ENCODE peak calls at places on chromosomes 2 and 18, in seven cellular contexts. I is cardiac fibroblast; T is T follicular helper cell; B is activated CD8-positive, alpha-beta T cell treated with anti-CD3 and anti-CD28 coated beads, Interleukin-2, amount 10 ng/mL, durations not matched to agents 7 days and 5 days; V is GM23248; S is HFFc6; H is thoracic aorta. G is an unnamed sample.

GRCh38 chr2:232901711-232902578 is 31.9 kb downstream of the SNORC start:
- DNase-seq in S (peak; percentile 87), T (no peak), H (no peak), I (peak; percentile 92), V (peak; percentile 96), B (no peak), G (no peak)

GRCh38 chr2:126634273-126634861 is 21.6 kb upstream of the GYPC start:
- DNase-seq in I (peak; percentile 7), V (peak; percentile 46), H (no peak), B (peak; percentile 39), S (no peak), T (no peak), G (no peak)

GRCh38 chr2:119028327-119029174 is 86.6 kb downstream of the MARCO start:
- DNase-seq in H (no peak), I (peak; percentile 54), S (peak; percentile 32), B (no peak), V (peak; percentile 50), T (no peak), G (no peak)

GRCh38 chr2:181407171-181407570 is 50.0 kb upstream of the ITGA4 start:
- DNase-seq in B (no peak), S (no peak), H (no peak), I (no peak), V (no peak), T (no peak), G (no peak)

GRCh38 chr2:219752731-219753130 is 125.3 kb downstream of the SLC4A3 start:
- DNase-seq in V (peak; percentile 16), I (no peak), T (no peak), H (no peak), S (peak; percentile 23), B (no peak), G (no peak)

GRCh38 chr18:9536354-9537152 is 61.2 kb downstream of the RALBP1 start:
- DNase-seq in H (no peak), I (peak; percentile 57), S (peak; percentile 58), T (no peak), B (no peak), V (peak; percentile 73), G (no peak)

GRCh38 chr2:174610243-174610995 is 12.8 kb upstream of the WIPF1 start:
- DNase-seq in H (no peak), V (peak; percentile 59), B (peak; percentile 31), S (peak; percentile 55), I (no peak), T (no peak), G (no peak)

GRCh38 chr18:58221060-58221725 is 177.2 kb downstream of the NEDD4L start:
- DNase-seq in H (no peak), V (peak; percentile 27), T (no peak), I (peak; percentile 72), S (peak; percentile 70), B (no peak), G (no peak)

GRCh38 chr2:24049485-24050021 is at the start of gene FKBP1B:
- DNase-seq in V (peak; percentile 67), H (no peak), B (peak; percentile 80), T (peak; percentile 40), S (peak; percentile 22), I (peak; percentile 52), G (no peak)

GRCh38 chr2:242010567-242011513 is 141.3 kb downstream of the RTP5 start:
- DNase-seq in S (no peak), H (no peak), I (peak; percentile 4), T (no peak), V (peak; percentile 24), B (peak; percentile 20), G (no peak)

GRCh38 chr18:6750411-6750810 is 20.9 kb downstream of the ARHGAP28 start:
- DNase-seq in I (no peak), S (no peak), H (no peak), T (no peak), B (no peak), V (no peak), G (no peak)

GRCh38 chr2:219736196-219736595 is 108.8 kb downstream of the SLC4A3 start:
- DNase-seq in S (peak; percentile 76), V (peak; percentile 86), T (no peak), H (no peak), I (peak; percentile 82), B (no peak), G (no peak)

GRCh38 chr2:196088209-196088608 is 19.6 kb upstream of the DNAH7 start:
- DNase-seq in I (peak; percentile 69), V (peak; percentile 37), H (no peak), S (peak; percentile 34), T (no peak), B (no peak), G (no peak)

GRCh38 chr2:21643180-21643579 is 519.4 kb downstream of the TDRD15 start:
- DNase-seq in T (no peak), V (no peak), S (no peak), I (no peak), B (no peak), H (no peak), G (no peak)

GRCh38 chr18:10249270-10249669 is 205.2 kb upstream of the APCDD1 start:
- DNase-seq in T (no peak), H (no peak), B (no peak), I (no peak), S (no peak), V (no peak), G (no peak)

GRCh38 chr2:238872628-238873400 is 24.9 kb downstream of the TWIST2 start:
- DNase-seq in B (no peak), H (no peak), V (peak; percentile 48), T (no peak), S (no peak), I (no peak), G (no peak)

GRCh38 chr2:18752667-18753422 is 163.5 kb upstream of the NT5C1B start:
- DNase-seq in S (peak; percentile 57), H (no peak), V (no peak), B (no peak), I (peak; percentile 48), T (no peak), G (no peak)

GRCh38 chr2:65416945-65417344 is 15.5 kb downstream of the SPRED2 start:
- DNase-seq in I (no peak), H (no peak), T (no peak), V (no peak), B (no peak), S (no peak), G (no peak)

G was measured in omental fat pad.